ENCODE peak calls at places on chromosomes 13 and 19, in four cellular contexts. M is bronchial epithelial cell, T is AG10803, V is psoas muscle. O is an unnamed sample.
A peak's percentile ranks its signal among the peaks of the same experiment; 100 is the strongest.

GRCh38 chr13:30797847-30798246 is 62.5 kb downstream of the ALOX5AP start:
- DNase-seq in V (no peak), M (no peak), T (no peak), O (no peak)

GRCh38 chr19:50998686-50999085 is 2.7 kb downstream of the KLK8 start:
- DNase-seq in T (no peak), V (no peak), M (no peak), O (no peak)

GRCh38 chr13:28805193-28805819 is 14.8 kb upstream of the MTUS2 start:
- DNase-seq in M (no peak), V (no peak), T (no peak), O (no peak)

GRCh38 chr19:17260842-17261325 is 3.7 kb downstream of the USHBP1 start:
- DNase-seq in T (peak; percentile 68), M (peak; percentile 67), V (peak; percentile 91), O (peak; percentile 82)

GRCh38 chr13:78787189-78787588 is 128.2 kb upstream of the OBI1 start:
- DNase-seq in M (no peak), V (no peak), T (no peak), O (no peak)

GRCh38 chr19:40055832-40056504 is at the start of gene ZNF780B:
- DNase-seq in M (peak; percentile 35), V (peak; percentile 64), T (peak; percentile 48), O (peak; percentile 41)

GRCh38 chr13:53743906-53744305 is 715.3 kb downstream of the OLFM4 start:
- DNase-seq in T (no peak), V (no peak), M (no peak), O (no peak)

GRCh38 chr19:5624154-5624663 is 1.3 kb downstream of the SAFB start:
- DNase-seq in V (peak; percentile 71), T (peak; percentile 53), M (peak; percentile 20), O (peak; percentile 61)

GRCh38 chr13:21849323-21849722 is 178.4 kb downstream of the FGF9 start:
- DNase-seq in T (peak; percentile 24), M (peak; percentile 56), V (no peak), O (peak; percentile 37)

GRCh38 chr13:48009298-48009697 is 8.2 kb upstream of the SUCLA2 start:
- DNase-seq in T (peak; percentile 92), V (no peak), M (peak; percentile 90), O (peak; percentile 59)

GRCh38 chr19:14575428-14575980 is 3.6 kb upstream of the NDUFB7 start:
- DNase-seq in V (peak; percentile 3), T (no peak), M (no peak), O (no peak)

GRCh38 chr13:58994077-58994476 is 1169.7 kb downstream of the DIAPH3 start:
- DNase-seq in M (no peak), V (no peak), T (no peak), O (no peak)

GRCh38 chr19:1296078-1296477 is 10.4 kb downstream of the EFNA2 start:
- DNase-seq in M (no peak), T (no peak), V (no peak), O (no peak)

GRCh38 chr19:41426952-41427646 is at the start of gene B3GNT8:
- DNase-seq in T (peak; percentile 69), V (peak; percentile 87), M (peak; percentile 82), O (peak; percentile 75)

GRCh38 chr19:19633711-19634515 is 5.9 kb upstream of the LPAR2 start:
- DNase-seq in T (no peak), M (no peak), V (peak; percentile 46), O (no peak)

GRCh38 chr19:31313291-31314030 is 35.8 kb downstream of the TSHZ3 start:
- DNase-seq in V (no peak), M (no peak), T (no peak), O (no peak)

GRCh38 chr19:47179643-47180310 is 49.1 kb downstream of the SAE1 start:
- DNase-seq in V (no peak), M (no peak), T (no peak), O (no peak)

GRCh38 chr13:32902898-32903297 is 113.3 kb upstream of the KL start:
- DNase-seq in V (peak; percentile 84), M (no peak), T (peak; percentile 67), O (no peak)

GRCh38 chr13:32381539-32381938 is 46.4 kb downstream of the N4BP2L1 start:
- DNase-seq in T (peak; percentile 33), V (no peak), M (peak; percentile 39), O (peak; percentile 47)

GRCh38 chr19:39236527-39236926 is 8.3 kb downstream of the IFNL3 start:
- DNase-seq in M (no peak), T (no peak), V (no peak), O (no peak)

GRCh38 chr13:25744176-25744575 is 307.6 kb downstream of the SHISA2 start:
- DNase-seq in T (no peak), V (no peak), M (peak; percentile 12), O (no peak)

GRCh38 chr13:45728759-45729158 is 26.6 kb downstream of the CBY2 start:
- DNase-seq in M (peak; percentile 7), V (no peak), T (no peak), O (no peak)

GRCh38 chr19:3723883-3724282 is 15.7 kb downstream of the TJP3 start:
- DNase-seq in V (no peak), T (no peak), M (no peak), O (no peak)

GRCh38 chr19:14556662-14557188 is 15.1 kb downstream of the NDUFB7 start:
- DNase-seq in M (peak; percentile 70), V (peak; percentile 94), T (peak; percentile 79), O (peak; percentile 80)

GRCh38 chr13:85700909-85701308 is 98.3 kb downstream of the SLITRK6 start:
- DNase-seq in T (no peak), V (no peak), M (peak; percentile 74), O (no peak)

GRCh38 chr13:98998831-98999634 is 21.2 kb upstream of the DOCK9 start:
- DNase-seq in V (no peak), T (peak; percentile 93), M (no peak), O (peak; percentile 64)

GRCh38 chr13:101917475-101917810 is 465.0 kb downstream of the ITGBL1 start:
- DNase-seq in T (no peak), M (no peak), V (no peak), O (no peak)

GRCh38 chr13:110503037-110503901 is 58.3 kb downstream of the RAB20 start:
- DNase-seq in M (no peak), T (peak; percentile 36), V (no peak), O (peak; percentile 58)

GRCh38 chr13:110498765-110499164 is 62.8 kb downstream of the RAB20 start:
- DNase-seq in M (no peak), V (no peak), T (no peak), O (no peak)

GRCh38 chr13:110503979-110504499 is 57.5 kb downstream of the RAB20 start:
- DNase-seq in T (no peak), M (no peak), V (no peak), O (no peak)

GRCh38 chr13:110499621-110500281 is 61.8 kb downstream of the RAB20 start:
- DNase-seq in T (peak; percentile 83), M (peak; percentile 12), V (no peak), O (peak; percentile 73)

DNA sequence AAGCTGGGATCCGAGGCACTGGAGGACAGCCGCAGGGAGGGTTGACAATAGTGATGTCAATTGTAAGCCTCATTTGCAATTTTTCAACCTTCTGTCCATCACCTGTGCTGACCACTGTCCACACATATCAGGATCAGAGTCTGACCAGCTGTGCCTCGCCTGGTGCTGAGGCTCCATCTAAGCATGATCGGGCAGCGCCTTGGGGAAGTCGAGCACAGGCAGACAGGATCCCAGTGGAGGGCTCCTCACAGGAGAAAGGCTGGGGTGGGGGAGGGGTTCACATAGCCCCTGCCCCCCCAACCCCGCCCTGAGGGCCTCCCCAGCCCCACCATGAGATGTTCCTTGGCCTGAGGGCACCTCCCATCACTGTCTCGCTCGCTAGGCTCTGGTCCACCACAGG is 60.3 kb downstream of the RAB20 start:
- DNase-seq in V (no peak), T (no peak), M (no peak), O (no peak)
- TF ChIP-seq CTCF in V (no peak), T (no peak), M (no peak), O (no peak)

GRCh38 chr19:45864629-45865082 is 530 bp downstream of the FOXA3 start:
- DNase-seq in T (no peak), M (no peak), V (no peak), O (no peak)
- H3K4me3 ChIP-seq in T (no peak overlapping the region), M (no peak overlapping the region), V (peak overlapping the region; percentile 92), O (no peak overlapping the region)

GRCh38 chr19:34687348-34687747 is 9.9 kb downstream of the ZNF302 start:
- DNase-seq in V (no peak), T (no peak), M (no peak), O (no peak)

GRCh38 chr19:34690372-34690771 is 12.9 kb downstream of the ZNF302 start:
- DNase-seq in T (no peak), M (no peak), V (no peak), O (no peak)

GRCh38 chr19:34692541-34692940 is 15.1 kb downstream of the ZNF302 start:
- DNase-seq in M (no peak), V (no peak), T (no peak), O (no peak)

GRCh38 chr19:34686455-34686854 is 9.0 kb downstream of the ZNF302 start:
- DNase-seq in V (no peak), M (peak; percentile 45), T (no peak), O (no peak)

GRCh38 chr19:34688592-34688991 is 11.1 kb downstream of the ZNF302 start:
- DNase-seq in V (no peak), T (no peak), M (no peak), O (no peak)
- TF ChIP-seq CTCF in V (no peak), T (no peak), M (no peak), O (no peak)

GRCh38 chr13:88294368-88294767 is 623.2 kb downstream of the SLITRK5 start:
- DNase-seq in V (no peak), M (no peak), T (no peak), O (no peak)
- H3K4me3 ChIP-seq in V (no peak overlapping the region), M (no peak overlapping the region), T (no peak overlapping the region), O (no peak overlapping the region)

DNA sequence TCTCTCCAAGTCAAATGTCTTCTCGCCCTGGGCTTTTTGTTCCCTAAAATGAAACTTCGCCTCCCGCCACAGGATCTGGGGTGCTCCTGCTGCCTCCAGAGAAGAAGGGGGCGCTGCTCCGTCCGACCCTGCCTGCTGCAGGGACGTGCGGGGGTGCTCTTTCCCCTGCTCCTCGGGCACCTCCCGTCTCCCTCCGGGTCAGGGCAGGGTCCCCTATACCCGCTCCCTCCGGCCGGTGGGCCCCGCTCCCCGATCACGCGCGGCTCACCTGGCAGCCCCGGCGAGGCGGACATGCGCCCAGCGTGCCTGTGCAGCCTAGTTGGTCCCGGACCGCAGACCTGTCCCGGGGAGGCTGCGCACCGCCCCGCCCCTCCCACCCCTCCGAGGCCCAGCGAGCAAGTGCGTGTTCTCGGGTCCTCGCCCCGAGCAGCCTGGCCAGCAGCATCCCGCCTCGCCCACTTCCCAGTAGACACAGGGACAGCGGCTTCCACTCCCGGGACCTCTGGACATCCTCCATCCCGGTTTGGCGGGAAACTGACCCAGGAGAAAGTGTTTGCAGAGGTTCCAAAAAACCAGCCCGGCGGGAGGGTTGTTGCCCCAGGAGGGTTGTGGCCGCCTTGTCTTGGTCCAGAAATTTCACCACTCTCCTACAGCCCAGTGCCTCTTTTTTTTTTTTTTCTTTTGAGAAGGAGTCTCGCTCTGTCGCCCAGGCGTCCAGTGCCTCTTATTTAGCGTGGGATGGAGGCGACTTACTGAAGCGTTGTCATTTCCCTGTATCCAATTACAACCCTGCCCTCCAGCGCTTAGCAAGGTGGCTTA is at the start of gene OXGR1:
- DNase-seq in M (no peak), T (no peak), V (peak; percentile 52), O (no peak)
- TF ChIP-seq CTCF in M (no peak), T (no peak), V (no peak), O (no peak)

GRCh38 chr13:94860981-94861407 is 148.6 kb upstream of the SOX21 start:
- DNase-seq in T (peak; percentile 21), V (no peak), M (peak; percentile 26), O (peak; percentile 27)
- H3K4me3 ChIP-seq in T (peak overlapping the region; percentile 49), V (peak overlapping the region; percentile 10), M (peak overlapping the region; percentile 3), O (peak overlapping the region; percentile 45)

GRCh38 chr13:110444226-110444653 is 117.3 kb downstream of the RAB20 start:
- DNase-seq in M (peak; percentile 13), T (peak; percentile 47), V (no peak), O (peak; percentile 77)
- TF ChIP-seq CTCF in M (no peak), T (peak; percentile 55), V (no peak), O (peak; percentile 51)